ENCODE peak calls at places on chromosomes 12 and 14, in eight cellular contexts. F is dermis microvascular lymphatic vessel endothelial cell, V is GM23248, A is pons, R is glutamatergic neuron, Q is non-pigmented ciliary epithelial cell, D is cardiac fibroblast, B is psoas muscle. Z is an unnamed sample.

GRCh38 chr12:19169222-19169621 is 39.7 kb downstream of the PLEKHA5 start:
- DNase-seq in F (no peak), R (no peak), D (no peak), A (no peak), Q (no peak), V (no peak), B (no peak), Z (no peak)

GRCh38 chr12:104057771-104058197 is 6.5 kb upstream of the HCFC2 start:
- DNase-seq in Q (no peak), F (no peak), R (no peak), D (peak; percentile 49), V (peak; percentile 63), A (no peak), B (no peak), Z (no peak)

GRCh38 chr12:38838211-38838850 is 67.1 kb downstream of the CPNE8 start:
- DNase-seq in F (no peak), V (no peak), R (no peak), A (no peak), B (no peak), D (no peak), Q (no peak), Z (no peak)

GRCh38 chr12:3771853-3772252 is 18.9 kb upstream of the CRACR2A start:
- DNase-seq in V (no peak), B (no peak), R (no peak), A (no peak), F (no peak), D (no peak), Q (no peak), Z (no peak)

GRCh38 chr12:50088577-50089335 is 3.6 kb downstream of the SMARCD1 start:
- DNase-seq in B (no peak), A (peak; percentile 86), V (peak; percentile 69), Q (no peak), R (no peak), F (peak; percentile 36), D (peak; percentile 66), Z (no peak)

GRCh38 chr14:102507891-102508312 is 1.7 kb downstream of the ANKRD9 start:
- DNase-seq in F (no peak), A (no peak), V (no peak), D (no peak), Q (no peak), B (no peak), R (no peak), Z (no peak)

GRCh38 chr14:105398726-105399440 is 545 bp downstream of the TEX22 start:
- DNase-seq in F (no peak), Q (no peak), A (no peak), B (no peak), R (peak; percentile 67), D (peak; percentile 32), V (peak; percentile 51), Z (no peak)

GRCh38 chr12:67748761-67749075 is 100.2 kb downstream of the DYRK2 start:
- DNase-seq in B (no peak), A (no peak), V (peak; percentile 39), F (no peak), D (peak; percentile 24), Q (no peak), R (no peak), Z (no peak)

GRCh38 chr12:78457951-78458350 is 406.6 kb upstream of the SYT1 start:
- DNase-seq in F (no peak), A (no peak), Q (peak; percentile 37), R (no peak), D (peak; percentile 46), B (no peak), V (peak; percentile 26), Z (no peak)

GRCh38 chr14:67892466-67893120 is 73.0 kb downstream of the RAD51B start:
- DNase-seq in D (no peak), Q (no peak), A (no peak), V (no peak), F (no peak), R (no peak), B (no peak), Z (no peak)

GRCh38 chr12:112900298-112901145 is 6.2 kb upstream of the OAS1 start:
- DNase-seq in D (peak; percentile 56), Q (no peak), R (peak; percentile 33), A (peak; percentile 52), F (no peak), V (peak; percentile 48), B (no peak), Z (no peak)

GRCh38 chr12:93790472-93791152 is 113.4 kb downstream of the CRADD start:
- DNase-seq in A (no peak), D (peak; percentile 92), F (peak; percentile 47), B (no peak), V (peak; percentile 72), R (no peak), Q (peak; percentile 88), Z (no peak)

GRCh38 chr12:7113389-7113871 is 4.4 kb upstream of the C1RL start:
- DNase-seq in B (no peak), F (no peak), V (peak; percentile 57), Q (no peak), A (no peak), R (no peak), D (peak; percentile 62), Z (no peak)

GRCh38 chr14:32534145-32534544 is 205.0 kb downstream of the AKAP6 start:
- DNase-seq in A (no peak), R (no peak), Q (no peak), D (no peak), V (no peak), B (no peak), F (no peak), Z (no peak)

GRCh38 chr14:91361236-91361811 is 56.3 kb downstream of the CCDC88C start:
- DNase-seq in Q (no peak), F (no peak), B (no peak), R (no peak), D (peak; percentile 45), V (no peak), A (no peak), Z (no peak)

GRCh38 chr14:51828017-51828797 is 32.2 kb upstream of the GNG2 start:
- DNase-seq in A (no peak), D (peak; percentile 56), R (peak; percentile 55), F (no peak), Q (no peak), V (peak; percentile 89), B (peak; percentile 33), Z (no peak)

GRCh38 chr12:570237-570925 is 92.9 kb downstream of the NINJ2 start:
- DNase-seq in D (peak; percentile 88), V (peak; percentile 96), R (peak; percentile 58), Q (no peak), B (peak; percentile 86), F (peak; percentile 63), A (no peak), Z (no peak)

GRCh38 chr14:81169267-81169666 is 51.5 kb downstream of the GTF2A1 start:
- DNase-seq in A (no peak), R (no peak), F (no peak), B (no peak), Q (no peak), V (no peak), D (no peak), Z (no peak)

GRCh38 chr14:95008445-95009217 is 148.7 kb downstream of the DICER1 start:
- DNase-seq in F (no peak), R (no peak), Q (no peak), V (no peak), B (no peak), A (no peak), D (no peak), Z (no peak)

GRCh38 chr14:53663709-53664108 is 292.9 kb downstream of the BMP4 start:
- DNase-seq in R (peak; percentile 56), D (peak; percentile 35), Q (no peak), A (peak; percentile 27), F (peak; percentile 44), B (no peak), V (peak; percentile 4), Z (no peak)

GRCh38 chr12:116800918-116801317 is 62.8 kb downstream of the RNFT2 start:
- DNase-seq in F (no peak), R (no peak), V (no peak), Q (no peak), B (no peak), A (no peak), D (no peak), Z (no peak)

GRCh38 chr12:53097564-53098353 is at the start of gene IGFBP6:
- DNase-seq in F (no peak), B (peak; percentile 71), D (peak; percentile 40), Q (no peak), V (peak; percentile 90), A (no peak), R (peak; percentile 69), Z (no peak)

GRCh38 chr14:75821828-75822521 is 159.8 kb downstream of the TGFB3 start:
- DNase-seq in V (peak; percentile 49), R (no peak), F (no peak), D (no peak), B (no peak), A (no peak), Q (no peak), Z (no peak)

GRCh38 chr12:11814362-11814761 is 164.9 kb downstream of the ETV6 start:
- DNase-seq in Q (no peak), V (peak; percentile 91), F (no peak), A (peak; percentile 78), B (no peak), R (no peak), D (peak; percentile 73), Z (no peak)

GRCh38 chr12:34294137-34294536 is 271.8 kb downstream of the ALG10 start:
- DNase-seq in V (no peak), R (no peak), B (no peak), F (no peak), D (no peak), Q (no peak), A (no peak), Z (no peak)

GRCh38 chr14:36996133-36996856 is 176.1 kb downstream of the SLC25A21 start:
- DNase-seq in D (peak; percentile 84), B (no peak), A (no peak), Q (peak; percentile 63), R (no peak), V (peak; percentile 91), F (no peak), Z (no peak)

GRCh38 chr14:74286736-74287135 is 16.0 kb downstream of the ABCD4 start:
- DNase-seq in B (no peak), V (no peak), F (no peak), D (no peak), A (no peak), Q (no peak), R (no peak), Z (no peak)

GRCh38 chr14:89486505-89486904 is 69.5 kb upstream of the FOXN3 start:
- DNase-seq in F (no peak), V (no peak), Q (no peak), R (no peak), B (no peak), A (peak; percentile 52), D (no peak), Z (no peak)

GRCh38 chr12:15152864-15153263 is 68.4 kb downstream of the RERG start:
- DNase-seq in D (peak; percentile 70), R (no peak), V (peak; percentile 61), F (no peak), Q (peak; percentile 77), A (no peak), B (no peak), Z (no peak)

GRCh38 chr14:71231521-71232393 is 324.5 kb downstream of the PCNX1 start:
- DNase-seq in V (no peak), A (peak; percentile 46), B (no peak), R (no peak), Q (no peak), D (no peak), F (no peak), Z (no peak)

GRCh38 chr12:10721654-10722501 is 1.2 kb downstream of the YBX3 start:
- DNase-seq in F (peak; percentile 99), Q (peak; percentile 92), D (peak; percentile 99), B (peak; percentile 93), A (peak; percentile 80), V (peak; percentile 97), R (peak; percentile 30), Z (peak; percentile 46)

GRCh38 chr14:45698462-45699134 is 445.6 kb upstream of the MIS18BP1 start:
- DNase-seq in R (no peak), V (no peak), F (no peak), A (peak; percentile 7), Q (no peak), B (no peak), D (no peak), Z (no peak)

GRCh38 chr12:39483597-39483996 is 40.7 kb upstream of the KIF21A start:
- DNase-seq in R (no peak), Q (no peak), A (no peak), V (no peak), F (no peak), D (no peak), B (no peak), Z (no peak)

GRCh38 chr12:31224768-31225448 is 101.0 kb downstream of the SINHCAF start:
- DNase-seq in B (no peak), D (no peak), R (no peak), V (no peak), F (no peak), A (no peak), Q (no peak), Z (no peak)

Z was measured in occipital lobe.